ENCODE peak calls at places on chromosomes 13 and 19, in five cellular contexts. X is naive thymus-derived CD4-positive, alpha-beta T cell; V is endothelial cell of umbilical vein; E is mesendoderm; U is CD8-positive, alpha-beta memory T cell. Z is an unnamed sample.
A peak's percentile ranks its signal among the peaks of the same experiment; 100 is the strongest.

GRCh38 chr19:11420429-11420893 is 1.3 kb upstream of the RGL3 start:
- DNase-seq in X (no peak), U (no peak), V (no peak), E (no peak), Z (peak; percentile 78)

GRCh38 chr13:18212873-18213272 is 968.8 kb downstream of the TUBA3C start:
- DNase-seq in E (peak; percentile 63), V (peak; percentile 47), U (no peak), X (no peak), Z (peak; percentile 51)

GRCh38 chr13:50915562-50915961 is 6.0 kb downstream of the RNASEH2B start:
- DNase-seq in E (peak; percentile 56), U (no peak), V (no peak), X (no peak), Z (no peak)

GRCh38 chr19:45408121-45408520 is 1.7 kb downstream of the POLR1G start:
- DNase-seq in V (no peak), X (no peak), U (no peak), E (no peak), Z (no peak)

GRCh38 chr13:61778531-61778930 is 362.9 kb upstream of the PCDH20 start:
- DNase-seq in V (no peak), E (peak; percentile 57), U (no peak), X (no peak), Z (no peak)

GRCh38 chr13:98575876-98576214 is 1.1 kb downstream of the STK24 start:
- DNase-seq in E (no peak), V (no peak), X (no peak), U (no peak), Z (no peak)

GRCh38 chr19:58519087-58519354 is 589 bp downstream of the ZBTB45 start:
- DNase-seq in X (no peak), V (peak; percentile 80), U (peak; percentile 24), E (peak; percentile 89), Z (peak; percentile 68)

GRCh38 chr13:35818577-35819165 is 312.5 kb downstream of the DCLK1 start:
- DNase-seq in V (peak; percentile 43), E (peak; percentile 40), X (no peak), U (no peak), Z (no peak)

GRCh38 chr19:33186835-33187540 is 7.1 kb upstream of the LRP3 start:
- DNase-seq in V (no peak), U (no peak), X (no peak), E (no peak), Z (no peak)

GRCh38 chr13:38662362-38662761 is 24.5 kb upstream of the FREM2 start:
- DNase-seq in U (no peak), X (no peak), E (no peak), V (no peak), Z (no peak)

GRCh38 chr13:99056381-99057014 is 78.6 kb upstream of the DOCK9 start:
- DNase-seq in E (no peak), U (no peak), V (no peak), X (no peak), Z (no peak)

GRCh38 chr19:6890421-6890913 is 3.1 kb downstream of the ADGRE1 start:
- DNase-seq in X (no peak), E (no peak), V (no peak), U (no peak), Z (no peak)

DNA sequence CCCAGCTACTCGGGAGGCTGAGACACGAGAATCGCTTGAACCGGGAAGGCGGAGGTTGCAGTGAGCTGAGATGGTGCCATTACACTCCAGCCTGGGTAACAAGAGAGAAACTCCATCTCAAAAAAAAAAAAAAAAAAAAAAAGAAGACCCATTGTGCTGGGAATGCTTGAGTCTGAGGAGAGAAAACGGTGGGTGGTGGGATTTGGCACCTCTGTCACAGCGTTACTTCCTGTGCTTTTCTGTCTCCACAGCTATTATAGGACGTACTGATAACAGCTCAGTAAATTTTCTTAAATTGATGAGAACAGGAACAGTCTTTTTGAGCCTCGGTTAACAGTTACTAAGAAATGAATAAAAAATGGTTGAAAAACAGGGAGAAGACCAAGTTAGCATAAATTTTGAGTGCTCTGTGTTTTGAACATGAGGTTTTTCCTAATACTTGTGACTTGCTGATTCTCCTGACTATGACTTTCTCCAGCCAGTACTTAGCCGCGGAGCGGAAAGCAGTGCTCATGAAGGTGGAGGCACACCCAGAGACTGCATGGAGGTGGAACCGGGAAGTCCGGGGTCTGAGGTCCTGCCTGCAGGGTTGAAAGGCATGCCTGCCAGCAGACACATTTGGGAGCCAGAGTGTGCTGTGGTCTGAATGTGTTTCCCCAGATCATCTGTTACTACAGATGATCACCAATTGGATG is 55.3 kb upstream of the TEX29 start:
- DNase-seq in E (peak; percentile 85), V (no peak), U (no peak), X (no peak), Z (no peak)
- H3K4me1 ChIP-seq in E (peaks cover 13% of the 10 kb centered on the region), V (no peaks in the 10 kb centered on the region), U (no peaks in the 10 kb centered on the region), X (no peaks in the 10 kb centered on the region), Z (peaks cover 14% of the 10 kb centered on the region)

GRCh38 chr19:38736036-38736412 is 8.2 kb downstream of the CAPN12 start:
- DNase-seq in V (no peak), E (peak; percentile 61), X (no peak), U (peak; percentile 66), Z (peak; percentile 51)
- H3K4me3 ChIP-seq in V (no peak overlapping the region), E (no peak overlapping the region), X (peak overlapping the region; percentile 24), U (no peak overlapping the region), Z (peak overlapping the region; percentile 45)

GRCh38 chr13:20779405-20779804 is 5.6 kb upstream of the EEF1AKMT1 start:
- DNase-seq in X (no peak), E (peak; percentile 18), V (no peak), U (no peak), Z (no peak)
- H3K36me3 ChIP-seq in X (no peaks in the 10 kb centered on the region), E (no peaks in the 10 kb centered on the region), V (no peaks in the 10 kb centered on the region), U (no peaks in the 10 kb centered on the region), Z (no peaks in the 10 kb centered on the region)

GRCh38 chr19:41553804-41554203 is 22.2 kb upstream of the CEACAM21 start:
- DNase-seq in U (no peak), E (no peak), V (no peak), X (no peak), Z (no peak)

GRCh38 chr19:41551711-41552110 is 24.3 kb upstream of the CEACAM21 start:
- DNase-seq in X (no peak), E (no peak), V (no peak), U (no peak), Z (no peak)

GRCh38 chr19:41554902-41555301 is 21.1 kb upstream of the CEACAM21 start:
- DNase-seq in E (no peak), V (peak; percentile 54), U (peak; percentile 21), X (no peak), Z (no peak)

GRCh38 chr19:41552558-41552957 is 23.4 kb upstream of the CEACAM21 start:
- DNase-seq in E (no peak), V (no peak), X (no peak), U (no peak), Z (no peak)

GRCh38 chr19:41555752-41556151 is 20.2 kb upstream of the CEACAM21 start:
- DNase-seq in X (no peak), V (no peak), U (no peak), E (no peak), Z (no peak)
- H3K4me1 ChIP-seq in X (peaks cover 73% of the 10 kb centered on the region), V (peaks cover 9% of the 10 kb centered on the region), U (peaks cover 73% of the 10 kb centered on the region), E (no peaks in the 10 kb centered on the region), Z (peaks cover 20% of the 10 kb centered on the region)